ENCODE peak calls at places on chromosomes 2 and 18, in ten cellular contexts. K is stimulated activated CD8-positive, alpha-beta memory T cell treated with anti-CD3 and anti-CD28 coated beads, Interleukin-7, amount 100 ng/mL, for 1 hour; C is HCEC 1CT; D is OCI-LY7; U is GM23248; Z is central memory CD4-positive, alpha-beta T cell; H is omental fat pad; Y is right lobe of liver; N is EH; M is posterior cingulate gyrus. R is an unnamed sample.

GRCh38 chr2:949894-950626 is 589 bp upstream of the SNTG2 start:
- DNase-seq in D (no peak), H (no peak), N (no peak), K (no peak), Z (no peak), M (no peak), Y (no peak), C (no peak), U (peak; percentile 10), R (no peak)

GRCh38 chr2:25314514-25315315 is 27.0 kb downstream of the DNMT3A start:
- DNase-seq in H (no peak), M (peak; percentile 93), U (no peak), Y (peak; percentile 53), N (no peak), C (no peak), K (peak; percentile 26), Z (peak; percentile 60), D (peak; percentile 54), R (no peak)

GRCh38 chr18:12377556-12378553 is 828 bp upstream of the AFG3L2 start:
- DNase-seq in Z (no peak), M (no peak), K (no peak), U (peak; percentile 99), N (peak; percentile 99), C (peak; percentile 97), H (no peak), D (no peak), Y (no peak), R (peak; percentile 65)

GRCh38 chr2:155368934-155369333 is 670.4 kb downstream of the KCNJ3 start:
- DNase-seq in H (no peak), D (peak; percentile 34), K (no peak), M (no peak), N (peak; percentile 1), C (no peak), Z (no peak), U (peak; percentile 32), Y (no peak), R (no peak)

GRCh38 chr18:12750076-12750707 is 47.4 kb downstream of the PSMG2 start:
- DNase-seq in D (peak; percentile 95), Z (no peak), N (peak; percentile 56), Y (no peak), U (peak; percentile 28), H (no peak), M (peak; percentile 54), K (no peak), C (no peak), R (peak; percentile 34)

GRCh38 chr2:27307545-27308358 is 493 bp downstream of the UCN start:
- DNase-seq in K (no peak), Z (no peak), U (peak; percentile 18), Y (no peak), M (peak; percentile 82), D (no peak), N (no peak), C (no peak), H (no peak), R (no peak)

GRCh38 chr18:75810481-75810880 is 383.0 kb upstream of the SMIM21 start:
- DNase-seq in H (no peak), Z (no peak), C (no peak), M (no peak), N (peak; percentile 3), D (no peak), U (no peak), Y (no peak), K (no peak), R (no peak)

GRCh38 chr2:198309673-198310280 is 505.4 kb downstream of the PLCL1 start:
- DNase-seq in C (peak; percentile 32), N (peak; percentile 61), Y (no peak), H (no peak), K (peak; percentile 19), M (no peak), D (peak; percentile 72), Z (peak; percentile 37), U (peak; percentile 64), R (peak; percentile 21)

GRCh38 chr2:173943738-173944137 is 21.4 kb downstream of the SP3 start:
- DNase-seq in U (no peak), C (no peak), Z (no peak), N (no peak), H (no peak), M (no peak), K (no peak), D (no peak), Y (no peak), R (no peak)

R was measured in lower leg skin.